ENCODE peak calls at places on chromosomes 16 and 17, in six cellular contexts. One of them, this sample, is unnamed. For H3K36me3, the result is how much of the 10 kb centered on the place peaks cover.

GRCh38 chr16:4147236-4147635 is 31.0 kb upstream of the ADCY9 start:
- DNase-seq in breast epithelium: no peak
- DNase-seq in SK-N-SH: no peak
- DNase-seq in upper lobe of left lung: no peak
- DNase-seq in HCT116: no peak
- DNase-seq in stomach: no peak
- DNase-seq in this sample: no peak

GRCh38 chr16:69522732-69523404 is 42.9 kb upstream of the NFAT5 start:
- DNase-seq in breast epithelium: no peak
- DNase-seq in SK-N-SH: peak
- DNase-seq in upper lobe of left lung: no peak
- DNase-seq in HCT116: peak
- DNase-seq in stomach: no peak
- DNase-seq in this sample: no peak

GRCh38 chr16:69761983-69762842 is at the start of gene WWP2:
- DNase-seq in breast epithelium: peak
- DNase-seq in SK-N-SH: peak
- DNase-seq in upper lobe of left lung: peak
- DNase-seq in HCT116: peak
- DNase-seq in stomach: peak
- DNase-seq in this sample: peak

GRCh38 chr16:3963203-3963602 is 82.7 kb upstream of the CREBBP start:
- DNase-seq in breast epithelium: no peak
- DNase-seq in SK-N-SH: no peak
- DNase-seq in upper lobe of left lung: no peak
- DNase-seq in HCT116: no peak
- DNase-seq in stomach: no peak
- DNase-seq in this sample: no peak

GRCh38 chr17:44308320-44308818 is at the start of gene RUNDC3A:
- DNase-seq in breast epithelium: peak
- DNase-seq in SK-N-SH: peak
- DNase-seq in upper lobe of left lung: peak
- DNase-seq in HCT116: peak
- DNase-seq in stomach: peak
- DNase-seq in this sample: no peak

GRCh38 chr16:71894229-71894920 is 956 bp upstream of the IST1 start:
- DNase-seq in breast epithelium: peak
- DNase-seq in SK-N-SH: peak
- DNase-seq in upper lobe of left lung: no peak
- DNase-seq in HCT116: peak
- DNase-seq in stomach: peak
- DNase-seq in this sample: no peak

GRCh38 chr17:64081802-64082799 is 47.8 kb downstream of the ERN1 start:
- DNase-seq in breast epithelium: no peak
- DNase-seq in SK-N-SH: peak
- DNase-seq in upper lobe of left lung: no peak
- DNase-seq in HCT116: peak
- DNase-seq in stomach: no peak
- DNase-seq in this sample: no peak

GRCh38 chr16:51267676-51268075 is 116.6 kb upstream of the SALL1 start:
- DNase-seq in breast epithelium: no peak
- DNase-seq in SK-N-SH: no peak
- DNase-seq in upper lobe of left lung: no peak
- DNase-seq in HCT116: no peak
- DNase-seq in stomach: no peak
- DNase-seq in this sample: no peak

GRCh38 chr17:82745524-82745923 is 6.3 kb upstream of the TBCD start:
- DNase-seq in breast epithelium: no peak
- DNase-seq in SK-N-SH: no peak
- DNase-seq in upper lobe of left lung: no peak
- DNase-seq in HCT116: no peak
- DNase-seq in stomach: no peak
- DNase-seq in this sample: no peak

GRCh38 chr17:4375039-4375748 is 8.7 kb upstream of the UBE2G1 start:
- DNase-seq in breast epithelium: no peak
- DNase-seq in SK-N-SH: no peak
- DNase-seq in upper lobe of left lung: no peak
- DNase-seq in HCT116: no peak
- DNase-seq in stomach: no peak
- DNase-seq in this sample: no peak

GRCh38 chr17:77862890-77863813 is 95.4 kb upstream of the TNRC6C start:
- DNase-seq in breast epithelium: no peak
- DNase-seq in SK-N-SH: no peak
- DNase-seq in upper lobe of left lung: no peak
- DNase-seq in HCT116: no peak
- DNase-seq in stomach: no peak
- DNase-seq in this sample: no peak

GRCh38 chr16:4140652-4141051 is 24.4 kb upstream of the ADCY9 start:
- DNase-seq in breast epithelium: peak
- DNase-seq in SK-N-SH: no peak
- DNase-seq in upper lobe of left lung: no peak
- DNase-seq in HCT116: no peak
- DNase-seq in stomach: no peak
- DNase-seq in this sample: no peak

GRCh38 chr17:55348749-55349354 is 72.8 kb downstream of the MMD start:
- DNase-seq in breast epithelium: no peak
- DNase-seq in SK-N-SH: peak
- DNase-seq in upper lobe of left lung: no peak
- DNase-seq in HCT116: peak
- DNase-seq in stomach: peak
- DNase-seq in this sample: no peak

GRCh38 chr16:4032768-4033167 is 83.5 kb downstream of the ADCY9 start:
- DNase-seq in breast epithelium: no peak
- DNase-seq in SK-N-SH: no peak
- DNase-seq in upper lobe of left lung: peak
- DNase-seq in HCT116: no peak
- DNase-seq in stomach: peak
- DNase-seq in this sample: no peak

GRCh38 chr17:28038802-28039600 is 3.5 kb upstream of the NLK start:
- DNase-seq in breast epithelium: no peak
- DNase-seq in SK-N-SH: no peak
- DNase-seq in upper lobe of left lung: no peak
- DNase-seq in HCT116: no peak
- DNase-seq in stomach: no peak
- DNase-seq in this sample: no peak

GRCh38 chr17:3821101-3821500 is 20.1 kb upstream of the ITGAE start:
- DNase-seq in breast epithelium: no peak
- DNase-seq in SK-N-SH: no peak
- DNase-seq in upper lobe of left lung: no peak
- DNase-seq in HCT116: no peak
- DNase-seq in stomach: no peak
- DNase-seq in this sample: no peak

GRCh38 chr16:27317320-27317719 is 3.5 kb downstream of the IL4R start:
- DNase-seq in breast epithelium: peak
- DNase-seq in SK-N-SH: no peak
- DNase-seq in upper lobe of left lung: no peak
- DNase-seq in HCT116: no peak
- DNase-seq in stomach: no peak
- DNase-seq in this sample: peak

GRCh38 chr17:17225901-17226300 is 11.1 kb downstream of the FLCN start:
- DNase-seq in breast epithelium: no peak
- DNase-seq in SK-N-SH: no peak
- DNase-seq in upper lobe of left lung: no peak
- DNase-seq in HCT116: no peak
- DNase-seq in stomach: no peak
- DNase-seq in this sample: no peak

GRCh38 chr16:62794724-62795123 is 758.5 kb upstream of the CDH8 start:
- DNase-seq in breast epithelium: no peak
- DNase-seq in SK-N-SH: no peak
- DNase-seq in upper lobe of left lung: no peak
- DNase-seq in HCT116: no peak
- DNase-seq in stomach: no peak
- DNase-seq in this sample: no peak

GRCh38 chr16:88747588-88748301 is 37.3 kb downstream of the PIEZO1 start:
- DNase-seq in breast epithelium: no peak
- DNase-seq in SK-N-SH: no peak
- DNase-seq in upper lobe of left lung: peak
- DNase-seq in HCT116: peak
- DNase-seq in stomach: peak
- DNase-seq in this sample: no peak

GRCh38 chr16:57544129-57544653 is 1.7 kb downstream of the ADGRG5 start:
- DNase-seq in breast epithelium: peak
- DNase-seq in SK-N-SH: no peak
- DNase-seq in upper lobe of left lung: no peak
- DNase-seq in HCT116: no peak
- DNase-seq in stomach: no peak
- DNase-seq in this sample: peak
- TF ChIP-seq POLR2AphosphoS5 in breast epithelium: no peak
- TF ChIP-seq POLR2AphosphoS5 in SK-N-SH: no peak
- TF ChIP-seq POLR2AphosphoS5 in upper lobe of left lung: no peak
- TF ChIP-seq POLR2AphosphoS5 in HCT116: no peak
- TF ChIP-seq POLR2AphosphoS5 in stomach: no peak
- TF ChIP-seq POLR2AphosphoS5 in this sample: no peak

DNA sequence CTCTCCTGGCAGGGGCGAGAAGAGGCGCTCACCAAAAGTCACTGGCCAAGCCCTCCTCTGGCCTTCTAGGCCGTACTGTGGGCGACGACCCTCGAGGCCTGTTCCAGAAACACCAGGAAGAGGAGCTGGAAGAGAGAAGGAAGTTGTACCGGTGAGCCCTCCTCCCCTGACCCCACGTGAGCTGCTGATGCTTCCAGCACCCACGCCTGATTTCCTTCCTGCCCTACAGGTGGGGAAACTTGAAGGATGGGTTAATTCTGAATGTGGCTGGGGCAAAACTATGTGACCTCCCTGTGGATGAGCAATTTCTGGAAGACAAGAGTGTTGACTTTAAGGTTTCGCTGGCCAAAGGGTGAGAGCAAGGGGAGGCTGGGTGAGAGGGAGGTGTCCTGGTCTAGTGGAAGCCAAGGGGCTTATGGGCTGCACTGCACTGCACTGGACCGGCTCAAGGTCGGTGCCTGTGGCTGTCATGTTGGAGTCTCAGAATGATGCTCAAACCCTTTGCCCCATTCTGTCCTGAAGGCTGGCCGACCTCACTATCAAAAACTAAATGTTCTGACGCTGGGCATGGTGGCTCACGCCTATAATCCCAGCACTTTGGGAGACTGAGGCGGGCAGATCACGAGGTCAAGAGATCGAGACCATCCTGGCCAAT is 6.2 kb downstream of the C17orf100 start:
- DNase-seq in breast epithelium: no peak
- DNase-seq in SK-N-SH: no peak
- DNase-seq in upper lobe of left lung: no peak
- DNase-seq in HCT116: no peak
- DNase-seq in stomach: no peak
- DNase-seq in this sample: no peak
- H3K4me3 ChIP-seq in breast epithelium: peak
- H3K4me3 ChIP-seq in SK-N-SH: no peak
- H3K4me3 ChIP-seq in upper lobe of left lung: peak
- H3K4me3 ChIP-seq in HCT116: peak
- H3K4me3 ChIP-seq in stomach: no peak
- H3K4me3 ChIP-seq in this sample: peak

GRCh38 chr16:22326771-22327445 is 29.7 kb downstream of the POLR3E start:
- DNase-seq in breast epithelium: no peak
- DNase-seq in SK-N-SH: no peak
- DNase-seq in upper lobe of left lung: no peak
- DNase-seq in HCT116: no peak
- DNase-seq in stomach: no peak
- DNase-seq in this sample: no peak

GRCh38 chr16:22326369-22326652 is 29.1 kb downstream of the POLR3E start:
- DNase-seq in breast epithelium: no peak
- DNase-seq in SK-N-SH: no peak
- DNase-seq in upper lobe of left lung: no peak
- DNase-seq in HCT116: no peak
- DNase-seq in stomach: no peak
- DNase-seq in this sample: no peak

GRCh38 chr16:22329199-22329695 is 32.0 kb downstream of the POLR3E start:
- DNase-seq in breast epithelium: no peak
- DNase-seq in SK-N-SH: no peak
- DNase-seq in upper lobe of left lung: no peak
- DNase-seq in HCT116: no peak
- DNase-seq in stomach: no peak
- DNase-seq in this sample: no peak

GRCh38 chr16:22327446-22327775 is 30.2 kb downstream of the POLR3E start:
- DNase-seq in breast epithelium: no peak
- DNase-seq in SK-N-SH: no peak
- DNase-seq in upper lobe of left lung: no peak
- DNase-seq in HCT116: no peak
- DNase-seq in stomach: no peak
- DNase-seq in this sample: no peak

DNA sequence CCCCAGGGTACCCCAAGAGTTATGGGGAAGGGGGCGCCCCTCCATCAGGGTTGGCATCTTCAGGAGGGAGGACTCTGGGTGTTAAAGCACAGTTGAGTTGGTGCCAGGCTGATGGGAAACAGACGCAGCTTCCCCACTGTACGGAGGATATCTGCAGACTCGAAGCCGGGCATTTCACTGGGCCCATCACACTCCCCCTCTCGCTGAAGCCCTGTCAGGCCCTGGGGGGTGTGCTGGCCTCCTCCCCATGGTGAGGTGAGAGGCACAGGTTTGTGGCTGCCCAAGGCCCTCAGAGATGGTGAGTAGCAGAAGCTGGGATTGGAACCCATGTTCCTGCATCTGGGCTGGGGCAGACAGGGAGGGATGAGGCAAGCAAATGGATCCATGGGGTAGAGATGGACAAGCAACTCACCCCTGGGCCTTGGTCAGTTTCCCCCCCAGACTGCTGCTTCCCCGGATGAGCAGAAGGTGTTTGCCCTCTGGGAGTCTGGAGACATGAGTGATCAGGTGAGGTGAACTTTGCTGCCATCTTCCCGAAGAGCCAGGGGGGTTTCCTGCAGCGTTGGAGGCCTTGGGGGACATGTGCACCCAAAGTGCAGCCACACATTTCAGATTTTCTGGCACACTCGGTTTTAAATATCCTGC is 31.0 kb downstream of the POLR3E start:
- DNase-seq in breast epithelium: no peak
- DNase-seq in SK-N-SH: no peak
- DNase-seq in upper lobe of left lung: peak
- DNase-seq in HCT116: no peak
- DNase-seq in stomach: no peak
- DNase-seq in this sample: no peak
- H3K36me3 ChIP-seq in breast epithelium: under half
- H3K36me3 ChIP-seq in SK-N-SH: under half
- H3K36me3 ChIP-seq in upper lobe of left lung: half or more
- H3K36me3 ChIP-seq in HCT116: under half
- H3K36me3 ChIP-seq in stomach: half or more
- H3K36me3 ChIP-seq in this sample: half or more

GRCh38 chr17:40462343-40463121 is 19.3 kb downstream of the IGFBP4 start:
- DNase-seq in breast epithelium: no peak
- DNase-seq in SK-N-SH: peak
- DNase-seq in upper lobe of left lung: no peak
- DNase-seq in HCT116: no peak
- DNase-seq in stomach: no peak
- DNase-seq in this sample: no peak

GRCh38 chr17:40463122-40463550 is 19.9 kb downstream of the IGFBP4 start:
- DNase-seq in breast epithelium: no peak
- DNase-seq in SK-N-SH: no peak
- DNase-seq in upper lobe of left lung: peak
- DNase-seq in HCT116: no peak
- DNase-seq in stomach: no peak
- DNase-seq in this sample: no peak

GRCh38 chr17:40460585-40460975 is 17.3 kb downstream of the IGFBP4 start:
- DNase-seq in breast epithelium: no peak
- DNase-seq in SK-N-SH: peak
- DNase-seq in upper lobe of left lung: no peak
- DNase-seq in HCT116: no peak
- DNase-seq in stomach: no peak
- DNase-seq in this sample: no peak

GRCh38 chr17:40461036-40461721 is 17.9 kb downstream of the IGFBP4 start:
- DNase-seq in breast epithelium: no peak
- DNase-seq in SK-N-SH: no peak
- DNase-seq in upper lobe of left lung: no peak
- DNase-seq in HCT116: no peak
- DNase-seq in stomach: no peak
- DNase-seq in this sample: no peak

GRCh38 chr17:40461774-40462342 is 18.6 kb downstream of the IGFBP4 start:
- DNase-seq in breast epithelium: no peak
- DNase-seq in SK-N-SH: peak
- DNase-seq in upper lobe of left lung: no peak
- DNase-seq in HCT116: no peak
- DNase-seq in stomach: no peak
- DNase-seq in this sample: no peak
- TF ChIP-seq POLR2AphosphoS5 in breast epithelium: peak
- TF ChIP-seq POLR2AphosphoS5 in SK-N-SH: no peak
- TF ChIP-seq POLR2AphosphoS5 in upper lobe of left lung: no peak
- TF ChIP-seq POLR2AphosphoS5 in HCT116: no peak
- TF ChIP-seq POLR2AphosphoS5 in stomach: no peak
- TF ChIP-seq POLR2AphosphoS5 in this sample: no peak

This sample was measured in suprapubic skin.